ENCODE peak calls at places on chromosomes 12 and 14, in eight cellular contexts. Q, X, S, N, B, W, D and P are unnamed samples.
A peak's percentile ranks its signal among the peaks of the same experiment; 100 is the strongest.

GRCh38 chr14:60590907-60591510 is 58.3 kb downstream of the SIX1 start:
- DNase-seq in Q (no peak), X (no peak), S (no peak), N (no peak), B (no peak), W (no peak), D (no peak), P (no peak)

GRCh38 chr14:69357544-69358200 is 40.4 kb downstream of the ERH start:
- DNase-seq in Q (no peak), X (no peak), S (no peak), N (no peak), B (no peak), W (no peak), D (no peak), P (no peak)

GRCh38 chr14:36976571-36977023 is 195.8 kb downstream of the SLC25A21 start:
- DNase-seq in Q (no peak), X (no peak), S (no peak), N (no peak), B (no peak), W (no peak), D (peak; percentile 3), P (no peak)

GRCh38 chr14:96852823-96853422 is 55.7 kb downstream of the VRK1 start:
- DNase-seq in Q (no peak), X (no peak), S (peak; percentile 8), N (no peak), B (no peak), W (peak; percentile 43), D (peak; percentile 82), P (no peak)

GRCh38 chr12:52023976-52024688 is 17.4 kb downstream of the TAMALIN start:
- DNase-seq in Q (no peak), X (no peak), S (no peak), N (no peak), B (no peak), W (peak; percentile 59), D (no peak), P (no peak)

GRCh38 chr12:19846561-19846960 is 407.3 kb downstream of the AEBP2 start:
- DNase-seq in Q (no peak), X (no peak), S (no peak), N (no peak), B (no peak), W (no peak), D (peak; percentile 84), P (no peak)

GRCh38 chr12:71804505-71804904 is 35.1 kb upstream of the TBC1D15 start:
- DNase-seq in Q (no peak), X (peak; percentile 68), S (no peak), N (no peak), B (no peak), W (no peak), D (no peak), P (no peak)

GRCh38 chr12:49941556-49942511 is 8.7 kb upstream of the AQP2 start:
- DNase-seq in Q (no peak), X (no peak), S (no peak), N (no peak), B (no peak), W (no peak), D (no peak), P (no peak)

GRCh38 chr14:50974118-50974517 is 29.8 kb upstream of the PYGL start:
- DNase-seq in Q (no peak), X (no peak), S (no peak), N (no peak), B (no peak), W (no peak), D (no peak), P (no peak)

GRCh38 chr12:93742086-93742934 is 65.1 kb downstream of the CRADD start:
- DNase-seq in Q (peak; percentile 60), X (peak; percentile 69), S (peak; percentile 55), N (peak; percentile 47), B (peak; percentile 78), W (no peak), D (peak; percentile 71), P (no peak)

GRCh38 chr12:126663304-126664094 is 1598.3 kb downstream of the AACS start:
- DNase-seq in Q (no peak), X (no peak), S (no peak), N (no peak), B (no peak), W (peak; percentile 32), D (peak; percentile 49), P (no peak)

GRCh38 chr12:14567311-14568195 is at the start of gene PLBD1:
- DNase-seq in Q (no peak), X (peak; percentile 72), S (peak; percentile 37), N (no peak), B (peak; percentile 81), W (peak; percentile 46), D (peak; percentile 43), P (no peak)

GRCh38 chr14:49997991-49998390 is 105.1 kb downstream of the ARF6 start:
- DNase-seq in Q (no peak), X (no peak), S (no peak), N (no peak), B (no peak), W (no peak), D (no peak), P (no peak)

GRCh38 chr12:1580526-1580925 is 13.9 kb downstream of the FBXL14 start:
- DNase-seq in Q (no peak), X (no peak), S (no peak), N (no peak), B (no peak), W (no peak), D (no peak), P (peak; percentile 66)

GRCh38 chr12:129681151-129681550 is 222.7 kb downstream of the TMEM132D start:
- DNase-seq in Q (no peak), X (no peak), S (no peak), N (no peak), B (no peak), W (no peak), D (no peak), P (no peak)

GRCh38 chr12:118061876-118062791 is 1.2 kb upstream of the WSB2 start:
- DNase-seq in Q (no peak), X (peak; percentile 42), S (peak; percentile 46), N (no peak), B (peak; percentile 66), W (peak; percentile 13), D (peak; percentile 54), P (no peak)

GRCh38 chr12:118065380-118065779 is 4.4 kb upstream of the WSB2 start:
- DNase-seq in Q (no peak), X (no peak), S (no peak), N (no peak), B (no peak), W (peak; percentile 33), D (no peak), P (no peak)

GRCh38 chr12:118061011-118061875 is at the start of gene WSB2:
- DNase-seq in Q (peak; percentile 50), X (peak; percentile 64), S (peak; percentile 71), N (peak; percentile 65), B (peak; percentile 85), W (peak; percentile 53), D (peak; percentile 65), P (peak; percentile 24)

GRCh38 chr12:118063567-118064391 is 2.8 kb upstream of the WSB2 start:
- DNase-seq in Q (no peak), X (no peak), S (no peak), N (no peak), B (no peak), W (no peak), D (peak; percentile 37), P (no peak)

DNA sequence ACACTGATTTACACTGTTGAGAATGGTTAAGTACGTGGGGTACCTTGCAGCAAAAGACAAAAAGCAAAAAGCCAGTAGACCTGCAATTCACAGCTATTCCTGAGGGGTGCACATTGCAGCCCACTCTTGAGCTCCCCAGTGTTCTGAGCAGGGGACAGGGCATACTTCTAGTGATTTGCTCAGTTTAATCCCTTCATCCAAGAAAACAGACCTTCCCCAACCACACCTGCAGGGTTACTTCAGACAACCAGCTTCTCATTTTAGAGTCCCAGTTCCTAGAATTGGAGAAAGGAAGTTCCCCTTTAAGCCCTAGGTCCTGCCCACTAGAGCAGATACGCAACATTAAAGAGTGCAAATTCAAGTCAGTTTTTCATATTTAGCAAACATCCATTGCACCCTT is 3.6 kb upstream of the WSB2 start:
- DNase-seq in Q (no peak), X (peak; percentile 26), S (peak; percentile 27), N (no peak), B (no peak), W (peak; percentile 51), D (no peak), P (no peak)
- TF ChIP-seq CTCF in Q (no peak), X (peak; percentile 15), S (peak; percentile 20), N (no peak), B (no peak), W (peak; percentile 68), D (peak; percentile 22), P (no peak)

GRCh38 chr14:54782803-54783659 is 119.6 kb downstream of the GCH1 start:
- DNase-seq in Q (no peak), X (peak; percentile 51), S (peak; percentile 31), N (no peak), B (no peak), W (peak; percentile 77), D (no peak), P (no peak)
- TF ChIP-seq CTCF in Q (no peak), X (no peak), S (no peak), N (no peak), B (no peak), W (peak; percentile 77), D (peak; percentile 27), P (no peak)

DNA sequence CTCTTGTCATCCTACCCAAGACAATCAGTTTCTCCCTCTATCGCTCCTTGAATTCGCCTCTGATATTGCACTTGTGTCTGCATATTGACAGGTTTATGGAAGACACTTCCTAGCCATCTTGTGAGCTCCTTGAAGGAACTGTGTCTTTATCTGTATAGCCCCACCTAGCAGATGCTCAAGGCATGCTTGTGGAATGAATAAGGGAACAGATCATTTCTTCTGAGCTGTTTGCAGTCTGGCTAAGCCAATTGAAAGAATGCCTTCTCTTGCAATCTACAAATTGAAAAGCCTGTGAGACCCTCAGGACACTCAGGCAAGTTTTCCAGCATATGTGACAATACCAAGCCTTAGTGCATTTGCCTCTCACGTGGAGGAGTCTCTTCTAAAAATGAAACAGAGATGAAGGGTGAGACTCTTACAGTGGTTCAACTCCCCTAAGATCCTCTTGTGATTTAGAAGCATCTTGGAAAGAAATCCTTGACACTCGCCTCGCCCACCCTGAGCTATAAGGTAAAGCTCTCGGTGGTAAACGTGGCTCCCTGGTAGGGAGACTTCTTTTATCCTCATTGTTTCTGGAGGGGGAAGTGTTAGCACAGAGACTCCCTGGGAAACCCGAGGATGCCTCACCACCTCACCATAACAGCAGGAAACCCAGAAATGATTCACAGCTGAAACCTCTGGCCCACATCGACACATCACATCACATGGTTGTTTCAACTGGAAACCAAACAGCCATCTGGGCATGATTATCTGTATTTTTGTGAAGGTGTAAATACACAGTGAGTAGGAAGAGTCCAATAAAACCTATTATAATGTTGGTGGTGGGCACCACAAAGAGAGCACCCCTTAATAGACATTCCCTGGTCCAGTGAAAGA is 112.3 kb upstream of the BCL2L14 start:
- DNase-seq in Q (peak; percentile 27), X (no peak), S (no peak), N (no peak), B (no peak), W (no peak), D (peak; percentile 92), P (no peak)
- TF ChIP-seq CTCF in Q (no peak), X (no peak), S (no peak), N (no peak), B (no peak), W (peak; percentile 32), D (no peak), P (no peak)

DNA sequence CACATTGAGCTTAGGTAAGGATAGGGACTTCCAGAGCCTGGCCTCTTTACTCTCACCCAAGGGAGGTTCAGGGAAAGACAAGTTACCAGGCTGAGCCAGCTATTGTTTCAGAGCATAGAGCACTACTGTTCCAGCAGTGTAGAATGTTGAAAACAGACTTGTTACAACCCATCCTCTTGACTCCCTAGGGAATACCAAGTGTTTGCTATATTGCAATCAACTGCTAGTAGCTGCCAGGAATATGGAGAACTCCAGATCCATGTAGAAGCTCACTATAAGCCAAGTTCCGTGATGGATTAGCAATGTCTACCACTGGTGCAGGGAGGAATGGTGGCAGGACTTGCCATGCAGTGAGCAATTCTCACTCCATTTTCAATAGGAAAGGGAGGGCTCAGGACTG is 199.8 kb upstream of the RBM19 start:
- DNase-seq in Q (no peak), X (no peak), S (no peak), N (no peak), B (no peak), W (no peak), D (peak; percentile 10), P (no peak)
- TF ChIP-seq CTCF in Q (no peak), X (no peak), S (no peak), N (no peak), B (no peak), W (no peak), D (no peak), P (no peak)